ENCODE peak calls at places on chromosomes 2 and 18, in six cellular contexts. Q, A, L, S, T and D are unnamed samples.

GRCh38 chr18:70371908-70372307 is 83.1 kb downstream of the SOCS6 start:
- ATAC-seq in A (no peak), Q (no peak), S (no peak), L (no peak), T (no peak), D (no peak)

GRCh38 chr2:140210963-140211362 is 1430.8 kb upstream of the NXPH2 start:
- ATAC-seq in L (no peak), Q (no peak), A (no peak), T (no peak), S (no peak), D (no peak)

GRCh38 chr2:54642684-54643430 is 80.6 kb upstream of the EML6 start:
- ATAC-seq in Q (no peak), T (no peak), A (no peak), L (no peak), S (no peak), D (no peak)

GRCh38 chr2:98810588-98810928 is 79.6 kb upstream of the MGAT4A start:
- ATAC-seq in A (no peak), L (no peak), Q (no peak), T (no peak), S (no peak), D (no peak)

GRCh38 chr2:115443550-115444185 is 1001.2 kb downstream of the DPP10 start:
- ATAC-seq in S (no peak), A (no peak), Q (no peak), T (no peak), L (no peak), D (no peak)

GRCh38 chr2:42429352-42429751 is 64.4 kb downstream of the KCNG3 start:
- ATAC-seq in T (no peak), Q (no peak), L (no peak), A (no peak), S (no peak), D (no peak)

GRCh38 chr2:128623776-128624424 is 305.2 kb upstream of the HS6ST1 start:
- ATAC-seq in S (peak), Q (peak), T (no peak), A (peak), L (no peak), D (peak)

GRCh38 chr18:23487738-23488625 is 15.3 kb upstream of the RMC1 start:
- ATAC-seq in T (peak), L (peak), S (peak), A (peak), Q (peak), D (peak)

GRCh38 chr18:10101293-10101701 is 187.5 kb downstream of the VAPA start:
- ATAC-seq in L (no peak), A (no peak), Q (no peak), T (no peak), S (no peak), D (no peak)

GRCh38 chr2:28506112-28506511 is 10.3 kb downstream of the PLB1 start:
- ATAC-seq in Q (no peak), S (no peak), A (no peak), L (no peak), T (no peak), D (no peak)

GRCh38 chr18:9365406-9365805 is 30.8 kb downstream of the TWSG1 start:
- ATAC-seq in S (no peak), L (no peak), A (no peak), Q (no peak), T (no peak), D (no peak)

GRCh38 chr18:13191779-13192178 is 26.8 kb upstream of the LDLRAD4 start:
- ATAC-seq in S (no peak), L (peak), A (no peak), Q (no peak), T (no peak), D (no peak)

GRCh38 chr2:25817630-25818029 is 60.7 kb downstream of the ASXL2 start:
- ATAC-seq in A (peak), S (no peak), Q (no peak), L (no peak), T (no peak), D (no peak)

GRCh38 chr2:73970268-73970803 is 14.4 kb upstream of the TET3 start:
- ATAC-seq in Q (peak), T (no peak), S (peak), L (peak), A (peak), D (no peak)

GRCh38 chr2:217489145-217489960 is 513.4 kb downstream of the TNS1 start:
- ATAC-seq in T (no peak), L (no peak), Q (no peak), S (no peak), A (no peak), D (no peak)

GRCh38 chr2:1605659-1606400 is 138.5 kb downstream of the PXDN start:
- ATAC-seq in Q (peak), L (peak), S (peak), T (peak), A (no peak), D (no peak)

GRCh38 chr2:167681646-167682045 is 565.7 kb downstream of the STK39 start:
- ATAC-seq in T (no peak), Q (no peak), A (no peak), L (no peak), S (no peak), D (no peak)

GRCh38 chr2:112794131-112794733 is 9.9 kb upstream of the IL1A start:
- ATAC-seq in L (no peak), Q (peak), A (peak), T (peak), S (peak), D (peak)

DNA sequence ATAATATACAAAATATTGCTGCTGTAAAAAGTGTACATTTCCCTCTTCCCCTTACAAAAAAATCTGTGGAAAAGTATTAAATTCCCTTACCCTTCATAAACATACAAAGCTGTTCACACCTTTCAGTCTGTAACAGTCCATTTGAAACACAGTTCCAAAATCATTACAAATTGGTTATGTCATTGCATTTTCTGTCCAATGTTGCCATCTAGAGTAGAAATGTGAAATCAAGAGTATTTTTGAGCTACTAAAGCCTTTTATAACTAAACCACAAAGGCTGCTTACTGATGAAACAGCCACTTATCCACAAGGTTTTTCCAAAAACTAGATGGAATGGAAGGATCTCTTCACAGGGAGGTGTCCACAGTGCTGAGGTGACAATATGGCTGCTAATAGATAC is 72.5 kb downstream of the SS18 start:
- ATAC-seq in S (no peak), A (peak), Q (peak), L (no peak), T (no peak), D (no peak)
- TF ChIP-seq CTCF in S (no peak), A (no peak), Q (no peak), L (no peak), T (no peak), D (no peak)

DNA sequence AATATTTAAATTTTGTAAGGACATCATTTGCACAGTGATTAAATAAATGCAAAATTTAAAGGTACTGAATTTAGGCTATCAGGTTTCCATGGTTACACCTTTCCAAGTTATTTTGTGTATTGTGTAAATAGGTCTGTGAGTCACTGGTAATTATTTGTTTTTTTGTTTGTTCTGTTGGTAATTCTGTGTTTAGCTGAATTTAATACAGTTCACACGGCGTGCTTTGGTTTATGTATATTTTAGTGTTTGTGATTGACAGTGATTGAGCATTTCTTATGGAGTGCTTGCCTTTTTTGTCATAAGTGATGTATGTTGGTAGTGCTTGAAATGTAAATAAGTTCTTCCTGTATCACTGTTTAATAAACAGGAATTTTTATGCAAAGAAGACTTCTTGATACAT is 38.4 kb upstream of the DLX1 start:
- ATAC-seq in S (no peak), Q (no peak), A (no peak), L (no peak), T (peak), D (no peak)
- TF ChIP-seq EP300 in S (no peak), Q (no peak), A (no peak), L (no peak), T (no peak), D (no peak)

DNA sequence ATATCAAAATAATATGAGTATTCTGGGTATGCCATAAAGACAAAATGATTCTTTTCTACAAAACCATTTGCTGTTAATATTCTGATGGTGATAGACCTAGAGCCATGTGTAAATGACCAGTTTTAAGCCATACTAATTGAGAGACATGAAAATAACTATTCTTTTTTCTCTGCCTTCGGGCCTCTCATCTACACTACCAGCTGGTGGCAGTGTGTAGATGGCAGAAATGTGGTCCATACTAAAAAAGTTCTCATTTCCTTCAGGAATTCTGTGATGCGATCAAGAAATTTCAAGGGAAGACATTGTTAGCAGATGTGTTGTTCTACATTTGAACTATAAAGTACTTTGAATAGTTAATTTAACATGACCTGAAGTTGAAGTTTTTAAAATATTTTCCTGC is 485.2 kb downstream of the TRIB2 start:
- ATAC-seq in A (no peak), L (no peak), S (no peak), T (no peak), Q (no peak), D (no peak)
- TF ChIP-seq CTCF in A (no peak), L (no peak), S (no peak), T (no peak), Q (no peak), D (no peak)

DNA sequence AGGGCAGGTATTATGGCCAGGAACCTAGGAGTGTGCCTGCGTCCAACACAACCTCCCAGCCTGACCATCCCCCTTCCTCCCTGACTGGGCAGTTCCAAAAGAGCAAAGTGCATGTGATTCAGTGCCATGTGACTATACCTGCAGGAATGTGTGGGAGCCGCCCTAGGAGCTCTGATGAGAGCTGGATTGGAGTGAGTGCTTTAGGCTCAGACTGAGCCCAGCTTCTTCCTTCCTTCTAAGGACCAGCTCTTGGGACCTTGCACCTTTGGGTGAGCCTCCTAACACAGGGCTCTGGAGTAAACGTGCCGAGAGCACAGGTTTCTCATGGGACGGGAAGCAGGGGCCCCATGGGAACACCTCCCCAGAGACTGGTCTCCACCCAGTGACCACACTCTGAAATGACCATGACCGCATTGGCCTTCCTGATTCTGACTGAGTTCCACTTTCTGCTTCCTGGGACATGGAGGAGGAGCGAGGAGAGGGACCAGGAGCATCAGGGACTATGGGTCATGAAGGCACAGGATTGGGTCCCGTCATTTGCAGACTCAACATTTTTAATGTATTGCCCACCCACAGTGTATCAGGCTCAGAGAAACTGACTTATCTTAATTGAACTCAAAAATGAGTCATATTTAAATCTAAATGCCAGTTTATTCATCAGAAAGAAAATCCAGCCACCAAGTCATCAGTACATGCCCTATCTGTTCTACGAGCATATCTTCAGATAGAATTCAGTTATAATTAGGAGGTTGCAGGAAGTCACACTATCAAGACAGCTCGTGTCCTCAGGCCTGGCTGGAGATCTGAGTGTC is 87.8 kb upstream of the BCL2L11 start:
- ATAC-seq in S (peak), T (peak), Q (peak), A (no peak), L (peak), D (no peak)
- TF ChIP-seq EP300 in S (no peak), T (no peak), Q (no peak), A (no peak), L (peak), D (no peak)